ENCODE peak calls at places on chromosomes 6 and 20, in ten cellular contexts. S is caudate nucleus; W is spleen; X is iPS-NIHi11; U is NCI-H1417 treated with DMSO at 0.1 percent for 48 hours; N is glutamatergic neuron; Q is stomach; V is activated T-cell treated with anti-CD3 and anti-CD28 coated beads, Interleukin-2, amount 50 U/mL, for 72 hours; H is naive thymus-derived CD4-positive, alpha-beta T cell; T is ELR. A is an unnamed sample.

GRCh38 chr20:21008951-21009350 is 97.2 kb downstream of the LINC00237 start:
- DNase-seq in S (no peak), W (no peak), X (no peak), U (no peak), N (no peak), Q (no peak), V (no peak), H (no peak), T (no peak), A (no peak)

GRCh38 chr6:25053875-25054371 is 118.2 kb upstream of the RIPOR2 start:
- DNase-seq in S (no peak), W (no peak), X (no peak), U (no peak), N (no peak), Q (no peak), V (no peak), H (no peak), T (peak), A (no peak)

GRCh38 chr20:49775229-49775693 is 37.4 kb upstream of the SLC9A8 start:
- DNase-seq in S (no peak), W (no peak), X (peak), U (no peak), N (no peak), Q (peak), V (no peak), H (no peak), T (peak), A (no peak)

GRCh38 chr6:11341867-11342266 is 109.4 kb upstream of the NEDD9 start:
- DNase-seq in S (no peak), W (no peak), X (no peak), U (no peak), N (no peak), Q (no peak), V (no peak), H (no peak), T (peak), A (no peak)

GRCh38 chr20:22717466-22717865 is 133.1 kb upstream of the FOXA2 start:
- DNase-seq in S (no peak), W (no peak), X (no peak), U (no peak), N (no peak), Q (peak), V (no peak), H (no peak), T (no peak), A (no peak)

GRCh38 chr6:117840541-117840983 is 66.5 kb upstream of the SLC35F1 start:
- DNase-seq in S (no peak), W (no peak), X (peak), U (no peak), N (no peak), Q (no peak), V (no peak), H (no peak), T (peak), A (no peak)

GRCh38 chr6:34768148-34768547 is 10.8 kb downstream of the SNRPC start:
- DNase-seq in S (no peak), W (no peak), X (no peak), U (no peak), N (no peak), Q (no peak), V (no peak), H (no peak), T (no peak), A (no peak)

GRCh38 chr6:27321370-27321769 is 9.3 kb upstream of the POM121L2 start:
- DNase-seq in S (no peak), W (no peak), X (no peak), U (no peak), N (no peak), Q (no peak), V (no peak), H (no peak), T (no peak), A (no peak)

GRCh38 chr6:167906899-167907298 is 80.2 kb downstream of the AFDN start:
- DNase-seq in S (peak), W (no peak), X (peak), U (no peak), N (peak), Q (peak), V (no peak), H (no peak), T (no peak), A (peak)

GRCh38 chr20:47021850-47022249 is 127.2 kb downstream of the EYA2 start:
- DNase-seq in S (no peak), W (no peak), X (no peak), U (no peak), N (no peak), Q (no peak), V (no peak), H (no peak), T (no peak), A (no peak)

GRCh38 chr6:2127484-2127911 is 117.9 kb downstream of the GMDS start:
- DNase-seq in S (no peak), W (peak), X (no peak), U (no peak), N (no peak), Q (no peak), V (peak), H (peak), T (no peak), A (no peak)

GRCh38 chr6:78511019-78511418 is 356.3 kb upstream of the IRAK1BP1 start:
- DNase-seq in S (no peak), W (no peak), X (no peak), U (no peak), N (no peak), Q (no peak), V (no peak), H (no peak), T (no peak), A (no peak)

GRCh38 chr6:47710295-47710694 is 11.9 kb downstream of the ADGRF4 start:
- DNase-seq in S (no peak), W (no peak), X (no peak), U (no peak), N (no peak), Q (no peak), V (no peak), H (no peak), T (no peak), A (no peak)

GRCh38 chr20:33370296-33370695 is 31.0 kb downstream of the CDK5RAP1 start:
- DNase-seq in S (no peak), W (peak), X (no peak), U (no peak), N (no peak), Q (peak), V (peak), H (peak), T (peak), A (no peak)

GRCh38 chr20:33584976-33585375 is 77.2 kb upstream of the C20orf144 start:
- DNase-seq in S (no peak), W (no peak), X (no peak), U (no peak), N (no peak), Q (no peak), V (no peak), H (no peak), T (peak), A (no peak)

GRCh38 chr6:143139239-143139784 is 78.6 kb downstream of the AIG1 start:
- DNase-seq in S (no peak), W (no peak), X (no peak), U (no peak), N (no peak), Q (no peak), V (no peak), H (no peak), T (no peak), A (no peak)

GRCh38 chr6:28634758-28635546 is 109.3 kb downstream of the GPX5 start:
- DNase-seq in S (no peak), W (no peak), X (peak), U (no peak), N (peak), Q (no peak), V (no peak), H (no peak), T (peak), A (peak)

GRCh38 chr6:122651604-122652003 is 41.4 kb downstream of the PKIB start:
- DNase-seq in S (no peak), W (no peak), X (no peak), U (no peak), N (no peak), Q (no peak), V (no peak), H (no peak), T (no peak), A (no peak)

GRCh38 chr20:62549499-62550086 is 73.8 kb upstream of the GATA5 start:
- DNase-seq in S (no peak), W (no peak), X (peak), U (no peak), N (no peak), Q (no peak), V (no peak), H (no peak), T (no peak), A (no peak)

GRCh38 chr6:147075326-147075840 is 128.8 kb upstream of the STXBP5 start:
- DNase-seq in S (no peak), W (no peak), X (no peak), U (no peak), N (no peak), Q (no peak), V (no peak), H (no peak), T (no peak), A (peak)

GRCh38 chr20:36950432-36951197 is 893 bp downstream of the SAMHD1 start:
- DNase-seq in S (no peak), W (no peak), X (peak), U (no peak), N (peak), Q (peak), V (peak), H (peak), T (peak), A (no peak)

GRCh38 chr6:168355716-168356522 is 36.3 kb upstream of the DACT2 start:
- DNase-seq in S (no peak), W (no peak), X (peak), U (no peak), N (peak), Q (peak), V (peak), H (no peak), T (no peak), A (peak)

GRCh38 chr20:19885981-19886665 is 128.1 kb downstream of the RIN2 start:
- DNase-seq in S (peak), W (no peak), X (no peak), U (no peak), N (no peak), Q (peak), V (no peak), H (no peak), T (peak), A (peak)

GRCh38 chr6:167424060-167424673 is 99.3 kb downstream of the TTLL2 start:
- DNase-seq in S (no peak), W (no peak), X (peak), U (no peak), N (no peak), Q (peak), V (no peak), H (no peak), T (no peak), A (no peak)

GRCh38 chr20:63979549-63980316 is at the start of gene SAMD10:
- DNase-seq in S (peak), W (peak), X (peak), U (no peak), N (peak), Q (peak), V (peak), H (peak), T (peak), A (no peak)

GRCh38 chr6:13992417-13993055 is 67.8 kb downstream of the RNF182 start:
- DNase-seq in S (no peak), W (no peak), X (no peak), U (no peak), N (no peak), Q (no peak), V (no peak), H (no peak), T (peak), A (no peak)

GRCh38 chr6:138498575-138499302 is 555 bp downstream of the NHSL1 start:
- DNase-seq in S (no peak), W (no peak), X (no peak), U (no peak), N (no peak), Q (no peak), V (no peak), H (no peak), T (no peak), A (no peak)

GRCh38 chr20:62776692-62777527 is 19.4 kb upstream of the MRGBP start:
- DNase-seq in S (no peak), W (peak), X (peak), U (no peak), N (no peak), Q (peak), V (peak), H (peak), T (peak), A (no peak)